ENCODE peak calls at places on chromosomes 4 and X, in four cellular contexts. Z is Calu3; D is activated naive CD4-positive, alpha-beta T cell treated with Interleukin-2 at 50 U/mL for 16 hours; I is aorta. E is an unnamed sample.

GRCh38 chr4:183876268-183876934 is 28.7 kb upstream of the STOX2 start:
- DNase-seq in Z (peak), D (no peak), I (peak), E (no peak)

GRCh38 chr4:37988670-37989069 is 28.5 kb downstream of the PTTG2 start:
- DNase-seq in Z (peak), D (no peak), I (no peak), E (no peak)

GRCh38 chr4:69930768-69931167 is at the start of gene CSN1S1:
- DNase-seq in Z (no peak), D (no peak), I (no peak), E (no peak)

GRCh38 chr4:56575820-56576429 is 70.3 kb downstream of the ARL9 start:
- DNase-seq in Z (no peak), D (no peak), I (no peak), E (peak)

GRCh38 chrX:54540289-54540688 is 10.3 kb downstream of the GNL3L start:
- DNase-seq in Z (no peak), D (no peak), I (no peak), E (no peak)

GRCh38 chrX:40158036-40158706 is 60.4 kb upstream of the BCOR start:
- DNase-seq in Z (peak), D (peak), I (peak), E (no peak)

GRCh38 chr4:164931551-164932324 is 45.7 kb downstream of the TRIM61 start:
- DNase-seq in Z (no peak), D (no peak), I (no peak), E (no peak)

GRCh38 chrX:112008724-112009123 is 73.9 kb downstream of the TRPC5 start:
- DNase-seq in Z (no peak), D (no peak), I (no peak), E (no peak)

GRCh38 chr4:147736458-147736857 is 4.6 kb downstream of the ARHGAP10 start:
- DNase-seq in Z (no peak), D (no peak), I (no peak), E (no peak)

GRCh38 chrX:14712096-14712495 is 160.8 kb downstream of the FANCB start:
- DNase-seq in Z (no peak), D (no peak), I (no peak), E (no peak)

GRCh38 chr4:165763640-165764039 is 109.4 kb upstream of the TLL1 start:
- DNase-seq in Z (no peak), D (no peak), I (no peak), E (no peak)

GRCh38 chr4:126697748-126698147 is 935.0 kb upstream of the INTU start:
- DNase-seq in Z (no peak), D (no peak), I (no peak), E (no peak)

GRCh38 chrX:107574054-107574683 is 54.1 kb upstream of the PRPS1 start:
- DNase-seq in Z (no peak), D (no peak), I (no peak), E (no peak)

E was measured in immature natural killer cell.